ENCODE peak calls at places on chromosomes 5 and 9, in four cellular contexts. One of them, this sample, is unnamed.

GRCh38 chr9:5800969-5801738 is 31.8 kb downstream of the ERMP1 start:
- DNase-seq in WERI-Rb-1: no peak
- DNase-seq in hepatocyte: peak; percentile 37
- DNase-seq in cardiac fibroblast: peak; percentile 25
- DNase-seq in this sample: no peak

GRCh38 chr9:95515272-95516113 is 1.3 kb downstream of the PTCH1 start:
- DNase-seq in hepatocyte: peak; percentile 55
- DNase-seq in WERI-Rb-1: peak; percentile 72
- DNase-seq in cardiac fibroblast: no peak
- DNase-seq in this sample: peak; percentile 75

GRCh38 chr5:132176543-132176945 is 51.1 kb downstream of the P4HA2 start:
- DNase-seq in WERI-Rb-1: no peak
- DNase-seq in cardiac fibroblast: no peak
- DNase-seq in hepatocyte: no peak
- DNase-seq in this sample: no peak

GRCh38 chr9:119091074-119091473 is 278.2 kb downstream of the BRINP1 start:
- DNase-seq in WERI-Rb-1: no peak
- DNase-seq in hepatocyte: no peak
- DNase-seq in cardiac fibroblast: no peak
- DNase-seq in this sample: no peak

GRCh38 chr9:91217388-91217787 is 144.3 kb downstream of the AUH start:
- DNase-seq in cardiac fibroblast: no peak
- DNase-seq in hepatocyte: no peak
- DNase-seq in WERI-Rb-1: no peak
- DNase-seq in this sample: no peak

GRCh38 chr9:35831040-35831439 is 2.0 kb downstream of the TMEM8B start:
- DNase-seq in WERI-Rb-1: no peak
- DNase-seq in hepatocyte: no peak
- DNase-seq in cardiac fibroblast: no peak
- DNase-seq in this sample: no peak

GRCh38 chr9:108537756-108538155 is 318.0 kb downstream of the ACTL7B start:
- DNase-seq in cardiac fibroblast: no peak
- DNase-seq in hepatocyte: no peak
- DNase-seq in WERI-Rb-1: no peak
- DNase-seq in this sample: no peak

GRCh38 chr5:177526191-177526590 is 9.4 kb upstream of the DDX41 start:
- DNase-seq in cardiac fibroblast: no peak
- DNase-seq in WERI-Rb-1: no peak
- DNase-seq in hepatocyte: no peak
- DNase-seq in this sample: no peak

GRCh38 chr5:141762790-141763368 is 80.8 kb upstream of the ARAP3 start:
- DNase-seq in hepatocyte: no peak
- DNase-seq in cardiac fibroblast: peak; percentile 46
- DNase-seq in WERI-Rb-1: no peak
- DNase-seq in this sample: no peak

GRCh38 chr9:11702529-11702928 is 990.7 kb upstream of the TYRP1 start:
- DNase-seq in WERI-Rb-1: no peak
- DNase-seq in hepatocyte: no peak
- DNase-seq in cardiac fibroblast: no peak
- DNase-seq in this sample: no peak

GRCh38 chr9:113635586-113635985 is 172.1 kb downstream of the RGS3 start:
- DNase-seq in hepatocyte: no peak
- DNase-seq in WERI-Rb-1: no peak
- DNase-seq in cardiac fibroblast: no peak
- DNase-seq in this sample: no peak

GRCh38 chr9:28032178-28032532 is 458.9 kb upstream of the C9orf72 start:
- DNase-seq in cardiac fibroblast: no peak
- DNase-seq in WERI-Rb-1: peak; percentile 35
- DNase-seq in hepatocyte: no peak
- DNase-seq in this sample: no peak

GRCh38 chr5:157511656-157512644 is 51.9 kb downstream of the NIPAL4 start:
- DNase-seq in hepatocyte: peak; percentile 68
- DNase-seq in WERI-Rb-1: no peak
- DNase-seq in cardiac fibroblast: peak; percentile 98
- DNase-seq in this sample: no peak

GRCh38 chr5:19322716-19323485 is 665.1 kb downstream of the CDH18 start:
- DNase-seq in hepatocyte: peak; percentile 28
- DNase-seq in cardiac fibroblast: no peak
- DNase-seq in WERI-Rb-1: peak; percentile 21
- DNase-seq in this sample: no peak

GRCh38 chr5:102865171-102865509 is 110.0 kb downstream of the PAM start:
- DNase-seq in cardiac fibroblast: peak; percentile 61
- DNase-seq in WERI-Rb-1: no peak
- DNase-seq in hepatocyte: no peak
- DNase-seq in this sample: no peak

GRCh38 chr9:35690447-35691324 is 961 bp upstream of the TPM2 start:
- DNase-seq in hepatocyte: peak; percentile 75
- DNase-seq in WERI-Rb-1: peak; percentile 56
- DNase-seq in cardiac fibroblast: peak; percentile 75
- DNase-seq in this sample: peak; percentile 77

GRCh38 chr9:19127881-19128719 is 808 bp upstream of the PLIN2 start:
- DNase-seq in hepatocyte: no peak
- DNase-seq in WERI-Rb-1: peak; percentile 19
- DNase-seq in cardiac fibroblast: peak; percentile 55
- DNase-seq in this sample: peak; percentile 47

GRCh38 chr5:14365831-14366435 is 215.7 kb upstream of the OTULINL start:
- DNase-seq in hepatocyte: no peak
- DNase-seq in cardiac fibroblast: no peak
- DNase-seq in WERI-Rb-1: no peak
- DNase-seq in this sample: no peak
- TF ChIP-seq CTCF in hepatocyte: no peak
- TF ChIP-seq CTCF in cardiac fibroblast: no peak
- TF ChIP-seq CTCF in WERI-Rb-1: no peak
- TF ChIP-seq CTCF in this sample: no peak

GRCh38 chr5:116032991-116033390 is 719 bp downstream of the ARL14EPL start:
- DNase-seq in cardiac fibroblast: no peak
- DNase-seq in WERI-Rb-1: no peak
- DNase-seq in hepatocyte: no peak
- DNase-seq in this sample: no peak

GRCh38 chr5:116035123-116035522 is 2.9 kb downstream of the ARL14EPL start:
- DNase-seq in WERI-Rb-1: no peak
- DNase-seq in cardiac fibroblast: peak; percentile 12
- DNase-seq in hepatocyte: no peak
- DNase-seq in this sample: no peak

GRCh38 chr5:116038817-116039216 is 6.5 kb downstream of the ARL14EPL start:
- DNase-seq in WERI-Rb-1: no peak
- DNase-seq in hepatocyte: no peak
- DNase-seq in cardiac fibroblast: no peak
- DNase-seq in this sample: no peak

GRCh38 chr5:116042375-116042774 is 10.1 kb downstream of the ARL14EPL start:
- DNase-seq in hepatocyte: no peak
- DNase-seq in cardiac fibroblast: no peak
- DNase-seq in WERI-Rb-1: no peak
- DNase-seq in this sample: no peak

DNA sequence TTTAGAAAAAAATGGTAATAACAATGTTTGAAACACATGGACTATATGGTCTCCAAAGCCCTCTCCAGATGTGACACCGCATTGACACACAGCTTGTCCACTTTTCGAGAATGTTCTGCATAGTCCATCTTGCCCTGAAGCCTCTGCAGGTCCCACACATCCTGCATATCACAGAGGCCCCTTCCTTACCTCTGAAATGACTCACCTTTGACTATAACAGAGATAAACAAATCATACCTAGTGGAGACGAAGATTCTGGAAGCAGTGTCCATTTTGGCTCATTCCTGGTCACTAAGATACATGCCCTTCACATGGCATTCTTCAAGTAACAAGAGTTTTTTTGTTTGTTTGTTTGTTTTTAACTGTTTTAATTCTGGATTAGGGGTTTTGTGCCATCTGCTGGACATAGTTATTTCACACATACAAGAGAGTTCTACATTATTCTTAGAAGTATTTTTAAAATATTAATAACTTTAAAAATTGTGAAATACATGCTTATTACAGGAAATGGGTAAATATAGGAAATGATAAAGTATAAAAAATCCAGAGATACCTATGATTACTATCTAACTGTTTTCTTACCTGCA is 5.1 kb downstream of the ARL14EPL start:
- DNase-seq in WERI-Rb-1: no peak
- DNase-seq in cardiac fibroblast: peak; percentile 43
- DNase-seq in hepatocyte: no peak
- DNase-seq in this sample: no peak
- TF ChIP-seq CTCF in WERI-Rb-1: no peak
- TF ChIP-seq CTCF in cardiac fibroblast: peak; percentile 21
- TF ChIP-seq CTCF in hepatocyte: peak; percentile 29
- TF ChIP-seq CTCF in this sample: no peak

GRCh38 chr5:98096155-98096554 is 677.3 kb upstream of the RGMB start:
- DNase-seq in hepatocyte: no peak
- DNase-seq in WERI-Rb-1: no peak
- DNase-seq in cardiac fibroblast: peak; percentile 84
- DNase-seq in this sample: no peak

GRCh38 chr5:98099448-98100105 is 673.9 kb upstream of the RGMB start:
- DNase-seq in WERI-Rb-1: no peak
- DNase-seq in hepatocyte: no peak
- DNase-seq in cardiac fibroblast: peak; percentile 50
- DNase-seq in this sample: no peak

GRCh38 chr5:98095072-98095471 is 678.4 kb upstream of the RGMB start:
- DNase-seq in cardiac fibroblast: peak; percentile 30
- DNase-seq in WERI-Rb-1: no peak
- DNase-seq in hepatocyte: no peak
- DNase-seq in this sample: no peak
- TF ChIP-seq CTCF in cardiac fibroblast: no peak
- TF ChIP-seq CTCF in WERI-Rb-1: no peak
- TF ChIP-seq CTCF in hepatocyte: no peak
- TF ChIP-seq CTCF in this sample: no peak

GRCh38 chr9:133569109-133569785 is 34.7 kb downstream of the ADAMTSL2 start:
- DNase-seq in cardiac fibroblast: no peak
- DNase-seq in hepatocyte: no peak
- DNase-seq in WERI-Rb-1: no peak
- DNase-seq in this sample: no peak

GRCh38 chr9:133570681-133571080 is 36.2 kb downstream of the ADAMTSL2 start:
- DNase-seq in WERI-Rb-1: no peak
- DNase-seq in hepatocyte: no peak
- DNase-seq in cardiac fibroblast: no peak
- DNase-seq in this sample: no peak

GRCh38 chr9:133568186-133568585 is 33.7 kb downstream of the ADAMTSL2 start:
- DNase-seq in hepatocyte: no peak
- DNase-seq in WERI-Rb-1: no peak
- DNase-seq in cardiac fibroblast: no peak
- DNase-seq in this sample: no peak

GRCh38 chr9:133571491-133571890 is 37.0 kb downstream of the ADAMTSL2 start:
- DNase-seq in hepatocyte: no peak
- DNase-seq in WERI-Rb-1: no peak
- DNase-seq in cardiac fibroblast: no peak
- DNase-seq in this sample: no peak

DNA sequence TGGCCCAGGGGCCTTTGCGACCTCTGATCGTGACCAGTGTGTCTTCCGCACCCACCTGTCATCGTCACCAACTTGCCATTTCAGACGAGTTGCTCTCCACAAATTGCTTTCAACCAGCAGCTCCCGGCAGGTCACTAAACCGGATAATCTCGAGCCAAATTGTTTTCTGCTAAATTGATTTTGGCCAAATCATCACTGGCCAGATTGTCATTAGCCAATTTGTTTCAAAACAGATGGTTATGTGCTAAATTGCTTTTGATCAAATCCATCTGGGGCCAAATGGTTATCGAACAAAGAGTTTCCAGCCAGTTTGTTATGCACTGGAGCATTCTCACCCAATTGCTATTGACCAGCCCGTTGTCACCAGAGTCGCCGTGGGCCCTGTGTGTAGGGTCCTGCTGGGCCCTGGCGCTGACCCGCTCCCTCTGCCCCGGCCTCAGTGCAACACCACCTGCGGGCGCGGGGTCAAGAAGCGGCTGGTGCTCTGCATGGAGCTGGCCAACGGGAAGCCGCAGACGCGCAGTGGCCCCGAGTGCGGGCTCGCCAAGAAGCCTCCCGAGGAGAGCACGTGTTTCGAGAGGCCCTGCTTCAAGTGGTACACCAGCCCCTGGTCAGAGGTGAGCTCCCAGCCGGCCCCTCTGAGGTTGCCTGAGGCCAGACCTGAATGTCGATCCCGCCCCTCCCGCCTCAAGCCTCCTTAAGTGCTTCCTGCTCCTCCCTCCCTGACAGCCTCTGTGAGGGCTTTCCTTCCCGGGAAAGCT is 35.6 kb downstream of the ADAMTSL2 start:
- DNase-seq in WERI-Rb-1: peak; percentile 95
- DNase-seq in cardiac fibroblast: no peak
- DNase-seq in hepatocyte: no peak
- DNase-seq in this sample: no peak
- TF ChIP-seq CTCF in WERI-Rb-1: no peak
- TF ChIP-seq CTCF in cardiac fibroblast: no peak
- TF ChIP-seq CTCF in hepatocyte: no peak
- TF ChIP-seq CTCF in this sample: no peak

DNA sequence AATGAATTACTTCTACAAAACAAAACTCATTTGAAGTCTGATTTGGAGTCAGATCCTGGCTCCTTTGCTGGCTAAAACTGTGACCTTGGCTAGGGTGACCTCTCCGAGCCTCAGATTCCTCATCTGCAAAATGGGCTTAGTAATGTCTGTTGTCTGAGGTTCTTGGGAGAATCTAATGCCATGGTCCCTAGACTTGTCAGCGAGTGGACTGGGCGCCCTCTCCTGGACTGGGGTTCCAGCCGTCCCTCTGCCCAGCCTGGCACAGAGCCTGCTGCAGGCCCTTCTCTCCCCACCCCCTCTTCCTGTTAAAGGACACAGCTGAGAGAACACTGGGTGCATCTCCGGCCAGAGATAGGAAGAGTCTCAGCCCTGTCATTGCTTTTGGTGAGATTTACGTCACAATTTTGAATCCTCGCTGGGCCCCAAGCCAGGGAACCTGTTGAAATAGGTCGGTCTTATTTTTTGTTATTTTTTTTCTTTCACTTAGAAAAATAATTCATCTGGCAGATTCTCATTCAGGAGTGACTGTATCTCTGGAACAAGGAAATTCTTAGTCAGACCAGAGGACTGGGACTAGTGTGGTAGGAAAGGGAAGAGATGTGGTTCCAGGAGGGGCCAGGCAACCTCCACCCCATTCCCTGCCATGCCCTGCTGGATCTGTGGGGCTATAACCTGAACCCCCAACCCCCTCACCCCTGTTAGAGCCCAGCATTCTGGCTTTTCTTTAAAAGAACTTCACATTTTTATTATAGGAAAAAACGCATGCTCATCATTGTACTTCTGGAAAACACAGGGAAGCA is 48.2 kb upstream of the RPL26L1 start:
- DNase-seq in hepatocyte: peak; percentile 55
- DNase-seq in WERI-Rb-1: peak; percentile 29
- DNase-seq in cardiac fibroblast: peak; percentile 99
- DNase-seq in this sample: no peak
- TF ChIP-seq CTCF in hepatocyte: peak; percentile 32
- TF ChIP-seq CTCF in WERI-Rb-1: peak; percentile 32
- TF ChIP-seq CTCF in cardiac fibroblast: peak; percentile 50
- TF ChIP-seq CTCF in this sample: no peak

GRCh38 chr5:171992813-171993212 is 13.6 kb downstream of the FBXW11 start:
- DNase-seq in hepatocyte: no peak
- DNase-seq in cardiac fibroblast: no peak
- DNase-seq in WERI-Rb-1: no peak
- DNase-seq in this sample: no peak
- TF ChIP-seq CTCF in hepatocyte: no peak
- TF ChIP-seq CTCF in cardiac fibroblast: no peak
- TF ChIP-seq CTCF in WERI-Rb-1: no peak
- TF ChIP-seq CTCF in this sample: no peak

DNA sequence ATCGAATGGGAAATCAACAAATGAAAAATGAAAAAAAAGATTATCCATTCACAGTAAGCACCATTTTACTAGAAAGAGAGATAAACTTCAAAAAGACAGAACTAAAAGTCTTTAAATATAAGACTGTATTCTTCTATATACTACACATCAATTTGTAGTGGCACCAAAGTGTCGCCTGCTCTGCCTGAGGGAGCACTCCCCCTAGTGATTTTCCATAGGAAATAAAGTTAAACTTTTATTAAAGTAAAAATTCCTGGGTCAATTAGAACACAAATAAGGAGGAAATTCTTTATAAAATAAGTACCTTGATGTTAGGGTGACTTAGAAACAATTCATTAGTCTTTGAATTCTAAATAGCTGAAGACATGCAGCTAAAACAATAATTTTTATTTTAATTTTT is 9.7 kb downstream of the RAD1 start:
- DNase-seq in WERI-Rb-1: no peak
- DNase-seq in cardiac fibroblast: peak; percentile 33
- DNase-seq in hepatocyte: no peak
- DNase-seq in this sample: no peak
- TF ChIP-seq CTCF in WERI-Rb-1: peak; percentile 12
- TF ChIP-seq CTCF in cardiac fibroblast: peak; percentile 35
- TF ChIP-seq CTCF in hepatocyte: peak; percentile 53
- TF ChIP-seq CTCF in this sample: peak; percentile 35

This sample was measured in nephron progenitor cell.